ENCODE peak calls at places on chromosomes 2 and 18, in six cellular contexts. One of them, this sample, is unnamed.

GRCh38 chr2:1556776-1557466 is 143.7 kb downstream of the TPO start:
- DNase-seq in spleen: peak
- DNase-seq in Calu3: peak
- DNase-seq in psoas muscle: peak
- DNase-seq in fibroblast of lung: peak
- DNase-seq in lung: no peak
- DNase-seq in this sample: no peak

GRCh38 chr2:77954931-77955330 is 432.8 kb upstream of the LRRTM4 start:
- DNase-seq in spleen: no peak
- DNase-seq in Calu3: no peak
- DNase-seq in psoas muscle: no peak
- DNase-seq in fibroblast of lung: no peak
- DNase-seq in lung: no peak
- DNase-seq in this sample: no peak

GRCh38 chr18:3793545-3793944 is 343.6 kb downstream of the TGIF1 start:
- DNase-seq in spleen: no peak
- DNase-seq in Calu3: no peak
- DNase-seq in psoas muscle: no peak
- DNase-seq in fibroblast of lung: peak
- DNase-seq in lung: no peak
- DNase-seq in this sample: no peak

GRCh38 chr18:13608791-13609552 is 117.4 kb downstream of the FAM210A start:
- DNase-seq in spleen: peak
- DNase-seq in Calu3: no peak
- DNase-seq in psoas muscle: no peak
- DNase-seq in fibroblast of lung: no peak
- DNase-seq in lung: no peak
- DNase-seq in this sample: no peak

GRCh38 chr18:68840554-68841263 is 42.8 kb downstream of the CCDC102B start:
- DNase-seq in spleen: no peak
- DNase-seq in Calu3: peak
- DNase-seq in psoas muscle: no peak
- DNase-seq in fibroblast of lung: peak
- DNase-seq in lung: peak
- DNase-seq in this sample: no peak

GRCh38 chr2:189486237-189486770 is 45.0 kb downstream of the WDR75 start:
- DNase-seq in spleen: no peak
- DNase-seq in Calu3: no peak
- DNase-seq in psoas muscle: no peak
- DNase-seq in fibroblast of lung: no peak
- DNase-seq in lung: no peak
- DNase-seq in this sample: no peak

GRCh38 chr2:25230128-25230527 is 61.7 kb upstream of the POMC start:
- DNase-seq in spleen: no peak
- DNase-seq in Calu3: no peak
- DNase-seq in psoas muscle: no peak
- DNase-seq in fibroblast of lung: no peak
- DNase-seq in lung: no peak
- DNase-seq in this sample: no peak

GRCh38 chr18:11518788-11519685 is 90.4 kb upstream of the SLC35G4 start:
- DNase-seq in spleen: no peak
- DNase-seq in Calu3: peak
- DNase-seq in psoas muscle: no peak
- DNase-seq in fibroblast of lung: peak
- DNase-seq in lung: no peak
- DNase-seq in this sample: peak

GRCh38 chr2:73107211-73107926 is 5.4 kb downstream of the RAB11FIP5 start:
- DNase-seq in spleen: peak
- DNase-seq in Calu3: no peak
- DNase-seq in psoas muscle: peak
- DNase-seq in fibroblast of lung: peak
- DNase-seq in lung: no peak
- DNase-seq in this sample: no peak

GRCh38 chr2:40103590-40103989 is 324.5 kb upstream of the THUMPD2 start:
- DNase-seq in spleen: no peak
- DNase-seq in Calu3: no peak
- DNase-seq in psoas muscle: no peak
- DNase-seq in fibroblast of lung: peak
- DNase-seq in lung: no peak
- DNase-seq in this sample: no peak

GRCh38 chr2:239264838-239265651 is 135.8 kb downstream of the HDAC4 start:
- DNase-seq in spleen: peak
- DNase-seq in Calu3: peak
- DNase-seq in psoas muscle: peak
- DNase-seq in fibroblast of lung: peak
- DNase-seq in lung: peak
- DNase-seq in this sample: no peak

GRCh38 chr2:46117994-46118393 is 179.2 kb upstream of the EPAS1 start:
- DNase-seq in spleen: no peak
- DNase-seq in Calu3: no peak
- DNase-seq in psoas muscle: no peak
- DNase-seq in fibroblast of lung: no peak
- DNase-seq in lung: no peak
- DNase-seq in this sample: no peak

GRCh38 chr2:176814740-176815367 is 397.7 kb upstream of the HNRNPA3 start:
- DNase-seq in spleen: no peak
- DNase-seq in Calu3: no peak
- DNase-seq in psoas muscle: no peak
- DNase-seq in fibroblast of lung: peak
- DNase-seq in lung: no peak
- DNase-seq in this sample: no peak

GRCh38 chr18:6132751-6133368 is 237.5 kb upstream of the TMEM200C start:
- DNase-seq in spleen: no peak
- DNase-seq in Calu3: no peak
- DNase-seq in psoas muscle: no peak
- DNase-seq in fibroblast of lung: no peak
- DNase-seq in lung: no peak
- DNase-seq in this sample: no peak

GRCh38 chr2:172101008-172101706 is 1.5 kb downstream of the DLX2 start:
- DNase-seq in spleen: no peak
- DNase-seq in Calu3: no peak
- DNase-seq in psoas muscle: no peak
- DNase-seq in fibroblast of lung: no peak
- DNase-seq in lung: no peak
- DNase-seq in this sample: no peak

GRCh38 chr2:133484106-133484505 is 84.2 kb downstream of the NCKAP5 start:
- DNase-seq in spleen: no peak
- DNase-seq in Calu3: no peak
- DNase-seq in psoas muscle: no peak
- DNase-seq in fibroblast of lung: no peak
- DNase-seq in lung: no peak
- DNase-seq in this sample: no peak

GRCh38 chr2:171253279-171253678 is 92.6 kb upstream of the TLK1 start:
- DNase-seq in spleen: no peak
- DNase-seq in Calu3: no peak
- DNase-seq in psoas muscle: no peak
- DNase-seq in fibroblast of lung: no peak
- DNase-seq in lung: no peak
- DNase-seq in this sample: no peak

GRCh38 chr18:3114026-3114425 is 101.1 kb upstream of the LPIN2 start:
- DNase-seq in spleen: no peak
- DNase-seq in Calu3: no peak
- DNase-seq in psoas muscle: no peak
- DNase-seq in fibroblast of lung: no peak
- DNase-seq in lung: no peak
- DNase-seq in this sample: no peak

GRCh38 chr18:79926715-79927596 is 24.5 kb downstream of the SLC66A2 start:
- DNase-seq in spleen: peak
- DNase-seq in Calu3: no peak
- DNase-seq in psoas muscle: no peak
- DNase-seq in fibroblast of lung: no peak
- DNase-seq in lung: no peak
- DNase-seq in this sample: no peak

GRCh38 chr2:218583983-218584850 is 15.6 kb downstream of the CNOT9 start:
- DNase-seq in spleen: no peak
- DNase-seq in Calu3: no peak
- DNase-seq in psoas muscle: no peak
- DNase-seq in fibroblast of lung: no peak
- DNase-seq in lung: no peak
- DNase-seq in this sample: no peak

GRCh38 chr2:229927817-229928321 is 5.6 kb downstream of the FBXO36 start:
- DNase-seq in spleen: no peak
- DNase-seq in Calu3: no peak
- DNase-seq in psoas muscle: no peak
- DNase-seq in fibroblast of lung: peak
- DNase-seq in lung: no peak
- DNase-seq in this sample: no peak

GRCh38 chr2:240855670-240856069 is 13.0 kb upstream of the AGXT start:
- DNase-seq in spleen: no peak
- DNase-seq in Calu3: no peak
- DNase-seq in psoas muscle: no peak
- DNase-seq in fibroblast of lung: no peak
- DNase-seq in lung: no peak
- DNase-seq in this sample: no peak

GRCh38 chr2:240858321-240858720 is 10.3 kb upstream of the AGXT start:
- DNase-seq in spleen: no peak
- DNase-seq in Calu3: no peak
- DNase-seq in psoas muscle: no peak
- DNase-seq in fibroblast of lung: no peak
- DNase-seq in lung: no peak
- DNase-seq in this sample: no peak

GRCh38 chr2:240858871-240859270 is 9.8 kb upstream of the AGXT start:
- DNase-seq in spleen: no peak
- DNase-seq in Calu3: no peak
- DNase-seq in psoas muscle: no peak
- DNase-seq in fibroblast of lung: no peak
- DNase-seq in lung: no peak
- DNase-seq in this sample: no peak

GRCh38 chr2:240857039-240858008 is 11.3 kb upstream of the AGXT start:
- DNase-seq in spleen: no peak
- DNase-seq in Calu3: no peak
- DNase-seq in psoas muscle: no peak
- DNase-seq in fibroblast of lung: no peak
- DNase-seq in lung: no peak
- DNase-seq in this sample: no peak

GRCh38 chr2:240856151-240856980 is 12.3 kb upstream of the AGXT start:
- DNase-seq in spleen: no peak
- DNase-seq in Calu3: peak
- DNase-seq in psoas muscle: no peak
- DNase-seq in fibroblast of lung: no peak
- DNase-seq in lung: no peak
- DNase-seq in this sample: no peak
- TF ChIP-seq CTCF in spleen: no peak
- TF ChIP-seq CTCF in Calu3: peak
- TF ChIP-seq CTCF in psoas muscle: peak
- TF ChIP-seq CTCF in fibroblast of lung: peak
- TF ChIP-seq CTCF in lung: no peak
- TF ChIP-seq CTCF in this sample: peak

GRCh38 chr2:182667321-182667695 is 48.7 kb upstream of the DNAJC10 start:
- DNase-seq in spleen: no peak
- DNase-seq in Calu3: no peak
- DNase-seq in psoas muscle: no peak
- DNase-seq in fibroblast of lung: no peak
- DNase-seq in lung: no peak
- DNase-seq in this sample: no peak
- TF ChIP-seq CTCF in spleen: no peak
- TF ChIP-seq CTCF in Calu3: no peak
- TF ChIP-seq CTCF in psoas muscle: no peak
- TF ChIP-seq CTCF in fibroblast of lung: no peak
- TF ChIP-seq CTCF in lung: no peak
- TF ChIP-seq CTCF in this sample: no peak

GRCh38 chr2:2644040-2644439 is 313.0 kb upstream of the MYT1L start:
- DNase-seq in spleen: no peak
- DNase-seq in Calu3: no peak
- DNase-seq in psoas muscle: no peak
- DNase-seq in fibroblast of lung: no peak
- DNase-seq in lung: no peak
- DNase-seq in this sample: no peak
- TF ChIP-seq CTCF in spleen: no peak
- TF ChIP-seq CTCF in Calu3: no peak
- TF ChIP-seq CTCF in psoas muscle: no peak
- TF ChIP-seq CTCF in fibroblast of lung: no peak
- TF ChIP-seq CTCF in lung: no peak
- TF ChIP-seq CTCF in this sample: no peak

GRCh38 chr2:66095820-66096219 is 339.1 kb upstream of the MEIS1 start:
- DNase-seq in spleen: no peak
- DNase-seq in Calu3: no peak
- DNase-seq in psoas muscle: no peak
- DNase-seq in fibroblast of lung: no peak
- DNase-seq in lung: no peak
- DNase-seq in this sample: no peak
- TF ChIP-seq CTCF in spleen: no peak
- TF ChIP-seq CTCF in Calu3: no peak
- TF ChIP-seq CTCF in psoas muscle: no peak
- TF ChIP-seq CTCF in fibroblast of lung: no peak
- TF ChIP-seq CTCF in lung: no peak
- TF ChIP-seq CTCF in this sample: peak

DNA sequence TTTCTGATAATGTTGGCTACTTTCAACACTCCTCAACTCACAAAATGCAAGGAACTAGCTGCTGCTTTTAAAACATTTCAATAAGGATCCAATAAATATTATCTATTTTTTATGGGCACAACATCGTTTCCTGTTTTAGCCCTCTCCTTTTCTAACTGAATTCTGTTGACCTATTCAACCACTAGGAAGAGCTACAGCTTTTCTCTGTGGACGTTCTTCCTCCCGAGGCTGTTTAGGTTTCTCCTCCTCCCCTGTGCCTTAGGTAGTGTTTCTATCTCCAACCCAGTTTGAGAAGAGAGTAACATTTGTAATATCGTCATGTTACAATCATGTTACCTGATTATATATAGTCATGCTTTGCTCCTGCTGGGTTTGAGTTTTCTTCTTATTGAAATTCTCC is 91.3 kb upstream of the ITGB6 start:
- DNase-seq in spleen: no peak
- DNase-seq in Calu3: no peak
- DNase-seq in psoas muscle: no peak
- DNase-seq in fibroblast of lung: no peak
- DNase-seq in lung: no peak
- DNase-seq in this sample: no peak
- TF ChIP-seq CTCF in spleen: no peak
- TF ChIP-seq CTCF in Calu3: no peak
- TF ChIP-seq CTCF in psoas muscle: peak
- TF ChIP-seq CTCF in fibroblast of lung: no peak
- TF ChIP-seq CTCF in lung: no peak
- TF ChIP-seq CTCF in this sample: no peak

This sample was measured in progenitor cell of endocrine pancreas.